ENCODE peak calls at places on chromosome 1, in five cellular contexts. C is occipital lobe; G is activated T-cell treated with anti-CD3 and anti-CD28 coated beads for 48 hours; V is stimulated activated CD4-positive, alpha-beta T cell treated with anti-CD3 and anti-CD28 coated beads, Interleukin-12 subunit alpha, Interleukin-12 subunit beta, amount 100 ng/mL, for 4 hours; P is CD14-positive monocyte. D is an unnamed sample.

GRCh38 chr1:201686709-201687455 is 142.1 kb upstream of the IPO9 start:
- DNase-seq in C (no peak), G (no peak), V (no peak), P (no peak), D (no peak)

GRCh38 chr1:29586215-29586614 is 349.9 kb downstream of the PTPRU start:
- DNase-seq in C (no peak), G (no peak), V (no peak), P (no peak), D (no peak)

GRCh38 chr1:60488857-60489256 is 415.3 kb upstream of the C1orf87 start:
- DNase-seq in C (no peak), G (no peak), V (no peak), P (no peak), D (no peak)

GRCh38 chr1:147243228-147243685 is 773 bp downstream of the CHD1L start:
- DNase-seq in C (no peak), G (no peak), V (peak; percentile 13), P (no peak), D (no peak)

GRCh38 chr1:30525980-30526651 is 197.3 kb downstream of the MATN1 start:
- DNase-seq in C (no peak), G (no peak), V (no peak), P (no peak), D (no peak)

GRCh38 chr1:37995773-37996379 is 6.1 kb upstream of the SF3A3 start:
- DNase-seq in C (no peak), G (no peak), V (no peak), P (no peak), D (no peak)

GRCh38 chr1:78645728-78646127 is 3.9 kb upstream of the IFI44 start:
- DNase-seq in C (no peak), G (no peak), V (no peak), P (no peak), D (no peak)

GRCh38 chr1:205580140-205580922 is 51.5 kb downstream of the ELK4 start:
- DNase-seq in C (no peak), G (no peak), V (no peak), P (no peak), D (no peak)

GRCh38 chr1:16076003-16076870 is 2.8 kb upstream of the FAM131C start:
- DNase-seq in C (no peak), G (no peak), V (no peak), P (no peak), D (no peak)

GRCh38 chr1:181777812-181778211 is 283.7 kb downstream of the ZNF648 start:
- DNase-seq in C (no peak), G (no peak), V (no peak), P (no peak), D (no peak)